ENCODE peak calls at places on chromosomes 16 and 17, in four cellular contexts. T, N, C and I are unnamed samples.

GRCh38 chr17:37745801-37746426 is 1.1 kb upstream of the HNF1B start:
- DNase-seq in T (no peak), N (no peak), C (no peak), I (no peak)

GRCh38 chr17:37131064-37131463 is 182.3 kb downstream of the AATF start:
- DNase-seq in T (peak; percentile 18), N (peak; percentile 30), C (no peak), I (no peak)

GRCh38 chr17:20203761-20204263 is 194.7 kb downstream of the SPECC1 start:
- DNase-seq in T (no peak), N (no peak), C (no peak), I (no peak)

GRCh38 chr16:67719778-67720144 is 645 bp upstream of the GFOD2 start:
- DNase-seq in T (peak; percentile 39), N (peak; percentile 78), C (peak; percentile 31), I (no peak)

GRCh38 chr17:77264617-77265230 is 124.0 kb downstream of the SEC14L1 start:
- DNase-seq in T (no peak), N (no peak), C (no peak), I (no peak)

GRCh38 chr17:61723183-61723582 is 132.2 kb upstream of the NACA2 start:
- DNase-seq in T (no peak), N (no peak), C (no peak), I (no peak)

GRCh38 chr16:60681014-60681413 is 1355.2 kb downstream of the CDH8 start:
- DNase-seq in T (no peak), N (no peak), C (no peak), I (no peak)

GRCh38 chr17:81366648-81367047 is 28.6 kb upstream of the BAHCC1 start:
- DNase-seq in T (no peak), N (no peak), C (no peak), I (no peak)

GRCh38 chr16:87540072-87540976 is 47.5 kb upstream of the ZCCHC14 start:
- DNase-seq in T (no peak), N (peak; percentile 34), C (no peak), I (no peak)

GRCh38 chr16:84753412-84754325 is 53.9 kb downstream of the USP10 start:
- DNase-seq in T (no peak), N (no peak), C (no peak), I (no peak)

GRCh38 chr17:74827800-74828199 is 31.9 kb downstream of the GRIN2C start:
- DNase-seq in T (no peak), N (no peak), C (no peak), I (no peak)

GRCh38 chr17:82020874-82021727 is 1.6 kb downstream of the CENPX start:
- DNase-seq in T (peak; percentile 65), N (peak; percentile 77), C (peak; percentile 67), I (no peak)

GRCh38 chr17:8062807-8063483 is 24.1 kb downstream of the ALOX15B start:
- DNase-seq in T (no peak), N (peak; percentile 13), C (no peak), I (no peak)

GRCh38 chr16:50012182-50012581 is 12.8 kb upstream of the CNEP1R1 start:
- DNase-seq in T (no peak), N (no peak), C (no peak), I (no peak)

GRCh38 chr17:62797959-62798358 is 10.2 kb downstream of the MARCHF10 start:
- DNase-seq in T (no peak), N (no peak), C (no peak), I (no peak)

GRCh38 chr16:58842746-58843145 is 108.6 kb upstream of the GOT2 start:
- DNase-seq in T (no peak), N (no peak), C (no peak), I (no peak)

GRCh38 chr17:9484789-9485188 is 90.8 kb downstream of the STX8 start:
- DNase-seq in T (peak; percentile 34), N (peak; percentile 64), C (no peak), I (no peak)

GRCh38 chr17:48522031-48522593 is 8.7 kb downstream of the HOXB1 start:
- DNase-seq in T (peak; percentile 29), N (no peak), C (no peak), I (no peak)

GRCh38 chr16:83577201-83577600 is 230.6 kb upstream of the HSBP1 start:
- DNase-seq in T (no peak), N (no peak), C (no peak), I (no peak)

GRCh38 chr17:54983260-54983659 is 14.7 kb downstream of the STXBP4 start:
- DNase-seq in T (no peak), N (no peak), C (no peak), I (no peak)

GRCh38 chr17:15354256-15354655 is 12.9 kb upstream of the TEKT3 start:
- DNase-seq in T (no peak), N (no peak), C (no peak), I (no peak)

GRCh38 chr16:50400312-50400966 is 31.7 kb upstream of the BRD7 start:
- DNase-seq in T (no peak), N (no peak), C (no peak), I (no peak)

GRCh38 chr17:14427914-14428639 is 127.2 kb downstream of the HS3ST3B1 start:
- DNase-seq in T (no peak), N (no peak), C (no peak), I (peak; percentile 7)

GRCh38 chr17:17567631-17568030 is 23.9 kb downstream of the PEMT start:
- DNase-seq in T (peak; percentile 27), N (peak; percentile 7), C (peak; percentile 51), I (no peak)

GRCh38 chr17:72338304-72338703 is 217.5 kb downstream of the SOX9 start:
- DNase-seq in T (no peak), N (no peak), C (no peak), I (no peak)

GRCh38 chr17:13537211-13537610 is 64.5 kb downstream of the HS3ST3A1 start:
- DNase-seq in T (no peak), N (no peak), C (no peak), I (no peak)